ENCODE peak calls at places on chromosomes 4 and X, in seven cellular contexts. X is K562, V is transverse colon, G is ovary, J is HepG2, N is stomach, Q is sigmoid colon. M is an unnamed sample.

GRCh38 chr4:172648471-172648870 is 520.1 kb upstream of the GALNT7 start:
- DNase-seq in X (no peak), V (no peak), G (no peak), J (no peak), N (no peak), Q (no peak), M (no peak)

GRCh38 chr4:88014506-88014905 is 7.1 kb downstream of the PKD2 start:
- DNase-seq in X (no peak), V (no peak), G (no peak), J (no peak), N (no peak), Q (no peak), M (no peak)

GRCh38 chr4:1511441-1512041 is 105.3 kb upstream of the NKX1-1 start:
- DNase-seq in X (peak), V (no peak), G (no peak), J (peak), N (no peak), Q (no peak), M (no peak)

GRCh38 chr4:44415251-44415650 is 33.4 kb downstream of the KCTD8 start:
- DNase-seq in X (no peak), V (no peak), G (no peak), J (no peak), N (no peak), Q (no peak), M (no peak)

GRCh38 chrX:71514367-71515038 is 18.4 kb upstream of the OGT start:
- DNase-seq in X (no peak), V (peak), G (no peak), J (no peak), N (no peak), Q (no peak), M (no peak)

GRCh38 chr4:48343035-48343434 is 1.7 kb downstream of the SLAIN2 start:
- DNase-seq in X (no peak), V (no peak), G (no peak), J (no peak), N (no peak), Q (no peak), M (no peak)

GRCh38 chr4:88033309-88033708 is 25.9 kb downstream of the PKD2 start:
- DNase-seq in X (peak), V (peak), G (no peak), J (peak), N (peak), Q (no peak), M (no peak)

GRCh38 chr4:3074846-3075651 is 568 bp downstream of the HTT start:
- DNase-seq in X (peak), V (peak), G (peak), J (peak), N (peak), Q (peak), M (no peak)

GRCh38 chr4:131091896-131092295 is 1995.9 kb downstream of the C4orf33 start:
- DNase-seq in X (no peak), V (no peak), G (no peak), J (peak), N (no peak), Q (no peak), M (no peak)

DNA sequence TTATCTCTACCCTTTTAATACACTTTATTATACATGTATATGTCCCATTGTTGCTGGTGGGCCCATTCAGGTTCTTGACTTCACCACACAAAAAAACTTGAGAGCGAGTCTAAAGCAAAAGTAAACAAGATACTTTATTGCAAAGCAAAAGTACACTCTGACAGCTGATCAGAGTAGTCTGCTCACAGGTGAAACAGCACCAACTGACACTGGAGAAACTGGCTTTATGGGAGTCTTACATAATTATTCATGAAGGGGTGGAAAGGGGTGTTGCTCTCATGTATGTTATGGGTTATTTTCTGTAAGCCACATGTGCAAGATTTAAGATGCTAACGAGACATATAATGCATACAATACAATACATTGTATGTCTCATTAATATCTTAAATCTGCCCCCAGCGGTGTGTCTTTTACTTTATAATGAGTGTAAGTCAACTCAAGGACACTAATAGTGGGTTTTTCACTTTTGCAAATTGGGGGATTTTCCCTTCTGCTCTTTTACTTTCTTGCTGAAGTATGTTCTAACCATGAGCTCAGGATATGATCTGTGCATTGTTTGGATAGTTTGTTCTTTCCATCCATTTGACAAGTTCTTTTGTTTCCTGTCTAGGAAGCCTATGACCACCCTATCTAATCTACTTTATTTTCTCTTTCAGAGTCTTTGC is 256.1 kb upstream of the ITM2A start:
- DNase-seq in X (no peak), V (no peak), G (no peak), J (no peak), N (no peak), Q (no peak), M (no peak)
- TF ChIP-seq EP300 in X (no peak), V (no peak), G (no peak), J (no peak), N (no peak), Q (no peak), M (no peak)

GRCh38 chr4:183395395-183395794 is 49.0 kb upstream of the CDKN2AIP start:
- DNase-seq in X (peak), V (no peak), G (no peak), J (no peak), N (no peak), Q (no peak), M (no peak)
- TF ChIP-seq POLR2A in X (no peak), V (no peak), G (no peak), J (no peak), N (no peak), Q (no peak), M (no peak)

DNA sequence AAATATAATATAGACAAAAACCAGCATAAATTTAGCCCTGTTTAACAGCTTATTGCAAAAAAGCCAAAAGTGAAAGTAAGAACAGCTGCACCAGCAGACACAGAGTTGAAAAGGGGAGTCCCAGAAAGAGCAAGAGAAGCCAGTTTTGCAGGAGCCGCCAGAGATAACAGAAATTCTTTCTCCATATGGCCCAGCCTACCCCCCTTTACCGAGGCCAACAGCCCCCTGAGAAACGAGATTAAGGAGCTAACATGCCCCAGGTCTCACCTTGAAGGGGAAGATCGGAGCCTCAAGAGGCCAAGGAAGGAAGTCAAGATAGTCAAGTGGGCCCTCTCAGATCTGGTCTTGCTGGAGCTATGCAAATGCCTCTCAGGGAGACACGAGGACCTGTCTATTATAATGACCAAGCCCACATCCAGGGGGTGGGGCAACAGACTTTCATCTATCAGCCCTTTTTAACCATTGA is 4.8 kb downstream of the ACOX3 start:
- DNase-seq in X (peak), V (peak), G (no peak), J (no peak), N (peak), Q (no peak), M (no peak)
- H3K4me3 ChIP-seq in X (peak), V (no peak), G (peak), J (no peak), N (peak), Q (peak), M (peak)

DNA sequence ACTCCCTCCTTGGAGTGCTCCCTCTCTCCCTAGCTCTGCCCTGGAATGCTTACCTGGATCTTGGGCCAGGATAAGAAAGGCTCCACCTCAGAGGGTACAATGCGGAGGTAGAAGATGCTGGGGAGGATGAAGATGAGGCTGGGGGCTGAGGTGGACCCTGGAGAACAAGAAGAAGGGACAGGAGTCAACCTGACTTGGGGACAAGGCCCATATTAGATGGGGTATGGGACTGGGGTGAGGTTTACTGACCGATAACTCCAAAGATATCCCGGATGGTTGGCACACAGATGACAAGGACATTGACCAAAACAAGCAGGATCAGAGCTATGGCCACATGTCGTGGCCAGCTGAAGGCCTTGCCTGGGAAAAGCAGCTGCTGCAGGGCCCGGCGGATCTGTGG is 10.6 kb downstream of the SLC38A5 start:
- DNase-seq in X (no peak), V (no peak), G (no peak), J (no peak), N (no peak), Q (no peak), M (no peak)
- TF ChIP-seq EP300 in X (no peak), V (no peak), G (no peak), J (no peak), N (no peak), Q (no peak), M (no peak)

GRCh38 chrX:16643160-16643559 is 6.8 kb upstream of the S100G start:
- DNase-seq in X (no peak), V (no peak), G (no peak), J (no peak), N (no peak), Q (no peak), M (no peak)
- TF ChIP-seq POLR2A in X (no peak), V (no peak), G (no peak), J (no peak), N (no peak), Q (no peak), M (no peak)

DNA sequence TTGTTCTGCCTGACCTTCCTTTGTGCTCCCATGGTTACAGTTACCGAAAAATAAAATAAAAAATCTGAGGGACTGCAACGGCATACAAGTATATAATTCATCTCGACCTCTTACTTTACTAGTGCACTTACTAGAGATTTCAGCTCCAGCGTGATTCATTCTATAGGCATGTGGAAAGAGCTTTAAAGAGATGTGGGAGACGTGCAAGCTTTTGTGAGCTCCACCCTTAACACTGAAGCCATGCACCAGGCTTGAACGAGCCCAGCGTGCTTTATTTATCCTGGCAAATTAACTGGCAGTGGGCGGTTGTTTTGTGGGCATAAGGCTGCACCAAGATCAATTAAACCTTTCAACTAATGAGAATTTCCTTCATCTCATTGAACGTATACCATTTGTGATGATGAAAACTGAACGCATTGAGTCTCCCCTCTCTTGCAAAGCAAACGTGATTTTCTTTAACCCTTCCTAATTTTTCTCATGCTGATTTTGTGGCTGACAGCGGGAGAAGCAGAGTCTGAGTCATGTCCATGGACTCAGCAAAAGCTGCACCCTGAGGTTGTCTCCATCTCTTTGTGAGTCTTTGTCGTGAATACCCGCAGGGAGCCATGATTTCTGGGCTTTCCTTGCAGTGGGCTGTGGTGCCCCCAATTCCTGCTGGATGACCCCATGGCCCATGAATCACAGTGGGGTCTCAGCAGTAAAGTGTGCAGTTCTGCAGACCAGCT is 60.1 kb downstream of the MXRA5 start:
- DNase-seq in X (no peak), V (no peak), G (no peak), J (no peak), N (no peak), Q (no peak), M (no peak)
- H3K4me3 ChIP-seq in X (no peak), V (no peak), G (no peak), J (no peak), N (no peak), Q (no peak), M (no peak)

GRCh38 chr4:118997601-118998000 is 108.9 kb downstream of the SYNPO2 start:
- DNase-seq in X (no peak), V (no peak), G (no peak), J (no peak), N (no peak), Q (no peak), M (peak)
- TF ChIP-seq EP300 in X (no peak), V (no peak), G (no peak), J (no peak), N (no peak), Q (peak), M (peak)

DNA sequence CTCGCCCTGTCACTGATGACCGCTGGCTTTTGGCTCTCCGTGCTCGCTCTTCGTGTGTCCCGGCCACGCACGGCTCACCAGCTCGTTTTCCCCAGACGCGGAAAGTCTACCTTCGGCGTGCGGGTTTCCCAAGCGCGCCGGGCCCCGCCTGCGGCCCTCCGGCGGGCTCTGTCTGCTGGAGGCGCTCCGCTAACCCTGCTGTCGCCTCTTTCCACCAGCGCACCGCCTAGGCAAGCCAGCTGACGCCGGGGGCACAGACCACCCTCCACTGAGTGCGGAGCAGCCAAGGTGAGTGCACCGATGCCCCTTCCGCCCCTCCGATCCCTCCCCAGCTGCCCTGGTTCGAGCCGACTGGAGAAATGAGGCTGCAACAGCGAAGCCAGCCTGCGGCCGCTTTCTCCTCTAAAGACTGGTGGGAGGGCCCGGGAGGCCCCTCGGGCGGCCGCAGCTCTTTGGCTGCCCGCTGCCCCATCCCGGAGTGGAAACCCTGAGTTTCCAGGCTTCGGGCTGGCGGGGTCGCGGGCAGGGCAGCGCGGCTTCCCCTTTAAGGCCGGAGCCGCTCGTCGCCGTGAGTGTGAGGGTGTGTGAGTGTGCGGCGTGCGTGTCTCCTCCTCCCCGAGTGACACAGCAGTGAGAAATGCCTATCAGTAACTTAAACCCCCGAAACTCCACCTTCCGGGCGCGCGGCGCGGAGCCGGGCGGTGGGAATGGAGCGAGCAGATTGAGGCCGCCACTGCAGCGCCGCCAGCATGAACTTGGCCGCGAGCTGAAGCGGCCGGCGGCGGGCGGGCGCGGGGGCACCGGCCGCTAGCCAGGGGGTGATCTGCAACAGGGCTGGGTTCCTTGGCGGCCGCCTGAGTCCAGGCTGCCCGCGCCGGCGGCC is at the start of gene MAMLD1:
- DNase-seq in X (peak), V (peak), G (peak), J (no peak), N (peak), Q (peak), M (peak)
- TF ChIP-seq POLR2A in X (no peak), V (peak), G (peak), J (no peak), N (no peak), Q (peak), M (no peak)

DNA sequence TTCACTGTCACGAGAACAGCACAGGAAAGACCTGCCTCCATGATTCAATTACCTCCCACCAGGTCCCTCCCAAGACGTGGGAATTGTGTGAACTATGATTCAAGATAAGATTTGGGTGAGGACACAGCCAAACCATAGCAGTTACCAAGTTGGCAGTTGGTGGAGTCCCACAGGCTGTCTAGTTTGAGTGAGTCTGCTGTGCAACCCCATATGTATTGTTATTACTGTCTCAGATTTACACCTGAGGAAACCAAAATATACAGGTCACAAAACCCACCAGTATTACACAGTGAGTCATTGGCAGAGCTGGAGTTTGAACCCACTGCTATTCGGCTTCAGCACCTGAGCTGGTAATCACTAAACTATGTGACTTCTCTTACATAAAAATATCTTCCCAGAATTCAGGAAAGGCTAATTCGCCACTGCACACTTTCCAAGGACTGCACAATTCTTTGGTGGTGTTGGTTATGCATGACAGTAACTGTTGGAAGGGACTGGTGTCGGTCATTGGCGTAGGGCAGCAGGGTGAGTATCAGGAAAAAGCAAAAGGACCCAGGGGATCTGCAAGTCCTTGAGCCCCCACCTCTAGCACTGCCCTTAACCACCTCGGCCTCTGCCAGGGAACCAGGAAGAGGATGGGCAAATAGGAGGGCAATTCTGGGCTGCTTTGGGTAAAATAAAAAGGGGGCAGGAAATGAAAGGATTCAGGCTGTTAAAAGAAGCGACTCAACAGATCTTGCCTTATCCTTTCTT is 110.1 kb downstream of the USP46 start:
- DNase-seq in X (no peak), V (no peak), G (no peak), J (no peak), N (no peak), Q (no peak), M (peak)
- H3K4me3 ChIP-seq in X (no peak), V (no peak), G (no peak), J (no peak), N (no peak), Q (no peak), M (no peak)